ENCODE peak calls at places on chromosomes 6 and 20, in eight cellular contexts. One of them, this sample, is unnamed.

GRCh38 chr6:17418281-17419188 is 25.1 kb downstream of the CAP2 start:
- DNase-seq in uterus: no peak
- DNase-seq in lung: no peak
- DNase-seq in HepG2: no peak
- DNase-seq in GM12865: no peak
- DNase-seq in PC-9: peak
- DNase-seq in fibroblast of lung: peak
- DNase-seq in gastrocnemius medialis: peak
- DNase-seq in this sample: no peak

GRCh38 chr20:44411020-44411756 is 55.7 kb downstream of the HNF4A start:
- DNase-seq in fibroblast of lung: no peak
- DNase-seq in HepG2: peak
- DNase-seq in lung: no peak
- DNase-seq in PC-9: no peak
- DNase-seq in uterus: no peak
- DNase-seq in gastrocnemius medialis: no peak
- DNase-seq in GM12865: no peak
- DNase-seq in this sample: no peak

GRCh38 chr20:32577023-32577422 is 8.1 kb downstream of the NOL4L start:
- DNase-seq in HepG2: no peak
- DNase-seq in PC-9: no peak
- DNase-seq in GM12865: no peak
- DNase-seq in lung: no peak
- DNase-seq in gastrocnemius medialis: no peak
- DNase-seq in fibroblast of lung: no peak
- DNase-seq in uterus: no peak
- DNase-seq in this sample: no peak

GRCh38 chr6:68652117-68652536 is 17.0 kb downstream of the ADGRB3 start:
- DNase-seq in gastrocnemius medialis: no peak
- DNase-seq in fibroblast of lung: no peak
- DNase-seq in uterus: no peak
- DNase-seq in HepG2: no peak
- DNase-seq in PC-9: no peak
- DNase-seq in GM12865: no peak
- DNase-seq in lung: no peak
- DNase-seq in this sample: no peak

GRCh38 chr20:25540273-25540672 is 45.1 kb downstream of the NINL start:
- DNase-seq in lung: no peak
- DNase-seq in PC-9: no peak
- DNase-seq in GM12865: peak
- DNase-seq in HepG2: no peak
- DNase-seq in fibroblast of lung: peak
- DNase-seq in gastrocnemius medialis: no peak
- DNase-seq in uterus: no peak
- DNase-seq in this sample: peak

GRCh38 chr20:42138711-42139110 is 520.5 kb upstream of the CHD6 start:
- DNase-seq in uterus: no peak
- DNase-seq in fibroblast of lung: no peak
- DNase-seq in lung: no peak
- DNase-seq in GM12865: no peak
- DNase-seq in PC-9: no peak
- DNase-seq in gastrocnemius medialis: no peak
- DNase-seq in HepG2: no peak
- DNase-seq in this sample: no peak

GRCh38 chr6:160750276-160750689 is 48.2 kb downstream of the PLG start:
- DNase-seq in gastrocnemius medialis: no peak
- DNase-seq in uterus: no peak
- DNase-seq in GM12865: peak
- DNase-seq in PC-9: no peak
- DNase-seq in HepG2: peak
- DNase-seq in fibroblast of lung: no peak
- DNase-seq in lung: no peak
- DNase-seq in this sample: no peak

GRCh38 chr20:1423625-1424106 is 30.8 kb upstream of the FKBP1A start:
- DNase-seq in uterus: no peak
- DNase-seq in fibroblast of lung: peak
- DNase-seq in GM12865: peak
- DNase-seq in HepG2: peak
- DNase-seq in PC-9: peak
- DNase-seq in gastrocnemius medialis: no peak
- DNase-seq in lung: peak
- DNase-seq in this sample: no peak

GRCh38 chr6:159654483-159655098 is 38.5 kb downstream of the SOD2 start:
- DNase-seq in fibroblast of lung: peak
- DNase-seq in HepG2: peak
- DNase-seq in lung: no peak
- DNase-seq in GM12865: peak
- DNase-seq in uterus: no peak
- DNase-seq in PC-9: peak
- DNase-seq in gastrocnemius medialis: no peak
- DNase-seq in this sample: peak

GRCh38 chr20:58621906-58622548 is 29.1 kb upstream of the STX16 start:
- DNase-seq in uterus: no peak
- DNase-seq in GM12865: no peak
- DNase-seq in gastrocnemius medialis: no peak
- DNase-seq in fibroblast of lung: no peak
- DNase-seq in lung: no peak
- DNase-seq in PC-9: no peak
- DNase-seq in HepG2: no peak
- DNase-seq in this sample: no peak

GRCh38 chr20:4027590-4028265 is 12.4 kb upstream of the RNF24 start:
- DNase-seq in gastrocnemius medialis: no peak
- DNase-seq in GM12865: no peak
- DNase-seq in fibroblast of lung: no peak
- DNase-seq in PC-9: no peak
- DNase-seq in lung: no peak
- DNase-seq in HepG2: no peak
- DNase-seq in uterus: no peak
- DNase-seq in this sample: no peak

GRCh38 chr20:46226602-46227001 is 81.7 kb downstream of the CDH22 start:
- DNase-seq in fibroblast of lung: peak
- DNase-seq in gastrocnemius medialis: no peak
- DNase-seq in PC-9: no peak
- DNase-seq in lung: no peak
- DNase-seq in GM12865: no peak
- DNase-seq in HepG2: no peak
- DNase-seq in uterus: no peak
- DNase-seq in this sample: no peak

GRCh38 chr20:57666834-57667157 is 43.0 kb downstream of the PMEPA1 start:
- DNase-seq in GM12865: no peak
- DNase-seq in fibroblast of lung: no peak
- DNase-seq in PC-9: no peak
- DNase-seq in lung: no peak
- DNase-seq in HepG2: no peak
- DNase-seq in gastrocnemius medialis: no peak
- DNase-seq in uterus: no peak
- DNase-seq in this sample: no peak

GRCh38 chr20:11246251-11246775 is 572.5 kb upstream of the JAG1 start:
- DNase-seq in gastrocnemius medialis: no peak
- DNase-seq in lung: no peak
- DNase-seq in uterus: no peak
- DNase-seq in HepG2: no peak
- DNase-seq in fibroblast of lung: no peak
- DNase-seq in GM12865: no peak
- DNase-seq in PC-9: no peak
- DNase-seq in this sample: no peak

GRCh38 chr6:39017481-39017880 is 31.1 kb upstream of the GLP1R start:
- DNase-seq in fibroblast of lung: no peak
- DNase-seq in HepG2: no peak
- DNase-seq in lung: no peak
- DNase-seq in uterus: no peak
- DNase-seq in gastrocnemius medialis: no peak
- DNase-seq in PC-9: no peak
- DNase-seq in GM12865: no peak
- DNase-seq in this sample: no peak

GRCh38 chr6:24910850-24911712 is 24.7 kb downstream of the RIPOR2 start:
- DNase-seq in HepG2: no peak
- DNase-seq in fibroblast of lung: peak
- DNase-seq in lung: peak
- DNase-seq in PC-9: no peak
- DNase-seq in gastrocnemius medialis: peak
- DNase-seq in uterus: peak
- DNase-seq in GM12865: peak
- DNase-seq in this sample: no peak

DNA sequence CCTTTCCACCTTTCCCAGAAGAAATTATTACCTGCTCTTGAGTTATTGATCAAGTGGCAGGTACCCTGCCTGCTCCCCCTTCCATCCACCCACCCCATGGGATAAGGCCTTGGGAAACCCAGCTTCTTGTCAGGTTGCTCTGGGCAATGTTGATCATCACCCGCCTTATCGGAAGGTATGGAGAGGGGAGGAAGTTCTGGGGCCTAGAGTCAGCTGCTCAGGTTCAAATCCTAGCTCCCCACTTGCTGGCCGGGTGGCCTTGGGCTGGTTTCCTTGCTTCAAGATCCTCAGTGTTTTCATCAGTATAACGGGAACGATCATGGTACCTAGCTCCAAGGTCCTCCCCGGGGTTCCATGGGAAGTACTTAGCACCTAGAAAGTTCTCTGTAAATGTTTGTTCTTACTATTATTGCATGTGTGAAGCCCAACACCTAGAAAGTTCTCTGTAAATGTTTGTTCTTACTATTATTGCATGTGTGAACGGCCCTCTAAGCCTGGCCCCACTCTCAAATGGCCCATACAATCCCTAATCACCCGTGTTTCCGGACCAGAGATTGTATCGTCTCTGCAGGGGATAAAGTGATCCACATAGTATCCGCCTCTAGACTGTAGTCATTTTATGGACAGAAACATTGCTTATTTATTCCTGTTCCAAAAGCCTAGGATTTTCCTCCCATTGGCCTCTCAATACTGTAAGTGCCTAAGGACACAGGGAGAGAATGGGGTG is 1.1 kb upstream of the PREX1 start:
- DNase-seq in gastrocnemius medialis: no peak
- DNase-seq in GM12865: no peak
- DNase-seq in fibroblast of lung: no peak
- DNase-seq in uterus: no peak
- DNase-seq in HepG2: no peak
- DNase-seq in lung: no peak
- DNase-seq in PC-9: no peak
- DNase-seq in this sample: no peak
- H3K4me3 ChIP-seq in gastrocnemius medialis: peak
- H3K4me3 ChIP-seq in GM12865: peak
- H3K4me3 ChIP-seq in fibroblast of lung: peak
- H3K4me3 ChIP-seq in uterus: peak
- H3K4me3 ChIP-seq in HepG2: no peak
- H3K4me3 ChIP-seq in lung: no peak
- H3K4me3 ChIP-seq in PC-9: no peak
- H3K4me3 ChIP-seq in this sample: peak

DNA sequence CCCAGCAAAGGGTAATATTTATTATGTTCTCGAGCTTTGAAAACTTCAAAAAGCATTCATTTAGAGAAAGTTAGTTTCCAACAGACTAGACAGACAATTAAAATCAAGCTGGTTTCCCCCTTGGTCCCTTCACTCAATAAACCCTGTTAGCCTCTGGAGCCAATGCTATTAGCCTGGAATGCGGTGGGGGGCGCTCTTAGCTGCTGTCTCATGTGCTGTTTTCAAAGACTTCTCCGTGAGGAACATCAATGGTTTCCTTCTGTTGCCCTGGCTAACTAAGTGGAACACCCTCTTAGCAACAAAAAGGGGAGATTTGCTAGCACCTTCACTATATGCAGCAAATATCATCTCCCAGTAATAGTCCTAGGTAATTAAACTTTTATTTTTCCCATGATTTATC is 86.4 kb downstream of the LY86 start:
- DNase-seq in gastrocnemius medialis: no peak
- DNase-seq in lung: no peak
- DNase-seq in fibroblast of lung: no peak
- DNase-seq in GM12865: no peak
- DNase-seq in HepG2: no peak
- DNase-seq in PC-9: no peak
- DNase-seq in uterus: no peak
- DNase-seq in this sample: no peak
- TF ChIP-seq CTCF in gastrocnemius medialis: no peak
- TF ChIP-seq CTCF in lung: no peak
- TF ChIP-seq CTCF in fibroblast of lung: no peak
- TF ChIP-seq CTCF in GM12865: peak
- TF ChIP-seq CTCF in HepG2: peak
- TF ChIP-seq CTCF in PC-9: peak
- TF ChIP-seq CTCF in uterus: no peak
- TF ChIP-seq CTCF in this sample: no peak

DNA sequence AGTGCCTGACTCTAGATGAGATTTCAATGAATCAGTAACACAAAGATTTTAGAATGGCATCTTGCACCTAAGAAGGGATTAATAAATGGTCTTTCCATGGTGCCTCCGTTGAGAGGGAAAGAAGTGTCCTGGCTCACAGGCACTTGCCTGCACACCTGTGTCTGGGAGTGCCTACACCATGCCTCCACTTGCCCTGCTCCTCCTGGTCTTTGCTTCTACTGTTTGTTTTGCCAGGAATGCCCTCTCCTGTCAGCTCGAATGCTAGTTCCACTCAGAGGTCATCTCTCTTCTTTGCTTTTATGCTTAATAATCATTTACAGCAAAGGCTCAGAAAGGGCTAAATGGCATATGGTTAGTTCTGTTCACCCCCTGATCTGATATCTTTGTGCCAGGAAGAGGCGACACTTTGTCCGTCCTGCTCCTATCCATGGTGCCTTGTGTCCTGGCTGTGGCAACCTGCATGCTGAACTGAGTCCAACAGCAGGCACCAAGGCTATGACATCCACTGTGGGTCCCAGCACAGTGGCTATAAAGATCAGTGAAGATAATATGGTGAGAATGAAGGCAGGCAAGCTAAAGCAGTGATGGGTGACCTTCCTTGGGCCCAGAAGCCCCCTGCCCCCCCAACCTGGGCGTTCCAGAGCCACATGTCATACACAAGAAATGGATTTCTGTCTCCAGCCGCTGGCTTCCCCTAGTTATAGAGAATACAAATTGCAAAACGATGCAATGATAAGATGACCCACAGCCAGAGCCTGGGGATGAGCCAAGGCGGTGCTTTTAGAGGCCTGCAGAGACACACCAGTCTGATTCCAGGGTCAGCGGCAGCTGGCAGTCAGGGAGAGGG is 1.4 kb downstream of the C6orf132 start:
- DNase-seq in uterus: no peak
- DNase-seq in GM12865: no peak
- DNase-seq in lung: no peak
- DNase-seq in HepG2: no peak
- DNase-seq in PC-9: no peak
- DNase-seq in fibroblast of lung: peak
- DNase-seq in gastrocnemius medialis: no peak
- DNase-seq in this sample: no peak
- H3K4me3 ChIP-seq in uterus: no peak
- H3K4me3 ChIP-seq in GM12865: no peak
- H3K4me3 ChIP-seq in lung: peak
- H3K4me3 ChIP-seq in HepG2: peak
- H3K4me3 ChIP-seq in PC-9: peak
- H3K4me3 ChIP-seq in fibroblast of lung: peak
- H3K4me3 ChIP-seq in gastrocnemius medialis: no peak
- H3K4me3 ChIP-seq in this sample: no peak

DNA sequence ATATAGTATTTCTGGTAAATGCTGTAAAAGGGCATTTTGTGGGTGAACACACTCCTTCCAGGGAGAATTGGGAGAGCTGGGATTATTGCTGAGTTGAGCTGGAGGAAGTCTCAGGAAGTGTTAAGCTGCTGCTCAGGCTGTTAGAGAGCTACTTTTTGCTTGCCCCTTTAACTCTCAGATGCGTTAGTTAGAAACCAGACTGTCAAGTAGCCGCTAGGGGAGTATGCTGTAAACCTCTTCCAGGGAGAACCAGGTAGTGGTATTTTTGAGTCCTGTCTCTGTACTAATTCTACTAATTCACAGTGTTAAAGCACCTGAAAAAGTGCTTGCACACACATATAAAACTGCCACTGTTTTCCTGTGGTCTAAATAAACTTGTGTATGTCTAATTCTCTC is 6.6 kb upstream of the GFRAL start:
- DNase-seq in uterus: no peak
- DNase-seq in PC-9: no peak
- DNase-seq in GM12865: no peak
- DNase-seq in fibroblast of lung: no peak
- DNase-seq in HepG2: no peak
- DNase-seq in gastrocnemius medialis: no peak
- DNase-seq in lung: no peak
- DNase-seq in this sample: no peak
- TF ChIP-seq CTCF in uterus: no peak
- TF ChIP-seq CTCF in PC-9: no peak
- TF ChIP-seq CTCF in GM12865: no peak
- TF ChIP-seq CTCF in fibroblast of lung: no peak
- TF ChIP-seq CTCF in HepG2: no peak
- TF ChIP-seq CTCF in gastrocnemius medialis: no peak
- TF ChIP-seq CTCF in lung: no peak
- TF ChIP-seq CTCF in this sample: no peak

This sample was measured in GM12864.